ENCODE peak calls at places on chromosomes 3 and 15, in ten cellular contexts. Z, Y, T, D, I, H, P, X, B and C are unnamed samples.

GRCh38 chr15:99963976-99964375 is 230.7 kb upstream of the LYSMD4 start:
- DNase-seq in T (no peak), P (no peak), I (no peak), X (no peak), B (no peak), H (no peak), Z (no peak), D (no peak), Y (no peak), C (no peak)

GRCh38 chr15:70339551-70340517 is 242.1 kb upstream of the TLE3 start:
- DNase-seq in Y (no peak), P (no peak), H (peak), I (no peak), Z (peak), T (peak), X (peak), D (no peak), B (no peak), C (no peak)

GRCh38 chr15:66110788-66111187 is 142.8 kb downstream of the MEGF11 start:
- DNase-seq in Y (no peak), I (no peak), Z (no peak), B (no peak), H (no peak), P (no peak), T (no peak), X (no peak), D (no peak), C (no peak)

GRCh38 chr15:84992157-84992940 is 10.7 kb downstream of the PDE8A start:
- DNase-seq in P (peak), T (peak), H (no peak), Z (no peak), Y (peak), I (peak), D (peak), X (no peak), B (peak), C (peak)

GRCh38 chr3:191356586-191357439 is 26.5 kb upstream of the UTS2B start:
- DNase-seq in X (peak), P (peak), B (no peak), H (peak), D (no peak), T (peak), Z (no peak), Y (no peak), I (no peak), C (peak)

GRCh38 chr3:43768594-43768993 is 77.9 kb downstream of the ABHD5 start:
- DNase-seq in Z (no peak), I (no peak), X (no peak), D (peak), B (peak), T (peak), H (no peak), P (no peak), Y (no peak), C (no peak)

GRCh38 chr3:4898454-4899313 is 80.6 kb upstream of the BHLHE40 start:
- DNase-seq in D (no peak), P (peak), Z (no peak), B (no peak), I (no peak), H (no peak), X (no peak), Y (no peak), T (peak), C (no peak)

GRCh38 chr3:50521572-50521971 is 18.1 kb upstream of the CACNA2D2 start:
- DNase-seq in T (no peak), H (no peak), B (no peak), Z (no peak), D (no peak), I (no peak), Y (no peak), P (no peak), X (no peak), C (no peak)

GRCh38 chr3:116951610-116952009 is 242.0 kb downstream of the TUSC7 start:
- DNase-seq in I (no peak), H (no peak), X (no peak), Z (no peak), T (peak), Y (no peak), D (no peak), B (no peak), P (no peak), C (peak)

GRCh38 chr15:101010781-101011180 is 91.6 kb downstream of the LRRK1 start:
- DNase-seq in B (peak), Y (no peak), I (no peak), X (no peak), P (no peak), Z (no peak), H (no peak), T (no peak), D (peak), C (no peak)

GRCh38 chr15:76161153-76162049 is 101.6 kb downstream of the TMEM266 start:
- DNase-seq in X (no peak), P (no peak), D (no peak), H (peak), Z (no peak), I (no peak), B (no peak), Y (no peak), T (no peak), C (no peak)

GRCh38 chr3:103410231-103410630 is 975.4 kb downstream of the ZPLD1 start:
- DNase-seq in D (no peak), B (no peak), Y (no peak), X (no peak), P (no peak), I (no peak), T (no peak), Z (no peak), H (no peak), C (no peak)

GRCh38 chr3:151268267-151269235 is 9.8 kb downstream of the P2RY14 start:
- DNase-seq in P (no peak), Y (no peak), X (no peak), B (no peak), I (no peak), D (peak), T (no peak), H (no peak), Z (no peak), C (no peak)

GRCh38 chr15:69068157-69068556 is 53.7 kb downstream of the NOX5 start:
- DNase-seq in B (no peak), Z (no peak), X (no peak), H (no peak), T (no peak), I (no peak), D (no peak), P (no peak), Y (no peak), C (no peak)

GRCh38 chr3:121956363-121956762 is 62.2 kb downstream of the SLC15A2 start:
- DNase-seq in D (no peak), Y (no peak), Z (no peak), P (no peak), X (no peak), I (no peak), T (no peak), B (no peak), H (no peak), C (no peak)
- TF ChIP-seq CTCF in D (no peak), Y (no peak), Z (no peak), P (no peak), X (no peak), I (no peak), T (no peak), B (no peak), H (no peak), C (no peak)

DNA sequence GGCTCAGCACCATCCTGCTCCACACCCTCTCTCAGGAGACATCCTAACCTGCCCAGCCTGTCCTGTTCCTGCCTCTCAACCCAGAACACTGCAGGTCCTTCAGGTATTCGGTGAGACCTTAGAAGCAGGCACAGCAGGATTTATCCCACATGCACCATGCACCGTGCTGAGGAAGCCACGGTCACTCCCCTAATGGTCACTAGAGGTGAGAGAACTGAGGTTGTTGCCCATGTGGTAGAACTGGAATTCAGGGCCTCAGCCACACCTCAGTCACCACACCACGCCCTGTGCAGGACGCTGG is 36.9 kb downstream of the APBA2 start:
- DNase-seq in B (no peak), Y (no peak), I (no peak), X (no peak), H (peak), P (no peak), T (no peak), D (no peak), Z (no peak), C (no peak)
- H3K4me3 ChIP-seq in B (no peak), Y (no peak), I (no peak), X (no peak), H (no peak), P (no peak), T (no peak), D (no peak), Z (no peak), C (no peak)

GRCh38 chr3:13827699-13828098 is 52.2 kb downstream of the WNT7A start:
- DNase-seq in T (no peak), D (no peak), Y (no peak), Z (no peak), X (no peak), B (no peak), H (no peak), P (no peak), I (no peak), C (no peak)

GRCh38 chr3:13827256-13827655 is 52.6 kb downstream of the WNT7A start:
- DNase-seq in Y (no peak), I (no peak), P (no peak), H (peak), Z (no peak), T (no peak), B (no peak), X (no peak), D (no peak), C (no peak)

GRCh38 chr3:13825317-13825590 is 54.6 kb downstream of the WNT7A start:
- DNase-seq in D (no peak), H (no peak), I (no peak), P (no peak), Y (no peak), T (no peak), B (no peak), X (no peak), Z (no peak), C (no peak)

GRCh38 chr3:13825821-13826220 is 54.0 kb downstream of the WNT7A start:
- DNase-seq in P (no peak), Y (no peak), X (no peak), Z (no peak), B (no peak), H (no peak), I (no peak), T (no peak), D (no peak), C (no peak)

GRCh38 chr3:13826672-13827071 is 53.2 kb downstream of the WNT7A start:
- DNase-seq in B (no peak), X (no peak), H (no peak), I (no peak), Y (no peak), T (no peak), D (no peak), Z (no peak), P (no peak), C (no peak)
- TF ChIP-seq CTCF in B (no peak), X (no peak), H (no peak), I (no peak), Y (no peak), T (no peak), D (no peak), Z (no peak), P (no peak), C (no peak)

DNA sequence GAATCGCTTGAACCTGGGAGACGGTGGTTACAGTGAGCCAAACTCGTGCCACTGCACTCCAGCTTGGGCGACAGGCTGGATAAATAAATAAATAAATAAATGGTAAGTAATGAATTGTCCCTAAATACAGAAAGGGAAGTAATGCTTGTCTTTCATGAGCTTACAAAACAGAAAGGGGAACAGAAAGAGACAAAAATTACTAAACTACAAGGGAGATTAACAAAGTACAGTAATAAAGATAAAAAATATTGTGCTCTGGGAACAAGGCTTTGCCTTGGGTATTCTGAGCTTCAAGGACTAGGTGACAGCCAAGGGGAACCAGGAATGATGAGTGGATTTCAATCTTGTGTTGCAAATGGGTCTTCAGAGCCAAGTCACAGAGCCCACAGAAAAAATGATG is 9.2 kb upstream of the HLTF start:
- DNase-seq in B (no peak), T (no peak), X (no peak), H (no peak), D (no peak), Y (no peak), Z (no peak), I (no peak), P (no peak), C (no peak)
- H3K4me3 ChIP-seq in B (no peak), T (no peak), X (no peak), H (no peak), D (no peak), Y (no peak), Z (no peak), I (no peak), P (no peak), C (no peak)